ENCODE peak calls at places on chromosomes 6 and 20, in nine cellular contexts. P is NCI-H1694, S is NAMALWA, A is NCI-H460, B is LoVo, H is HEK293T, V is HuH-7, E is ovary, R is endothelial cell of umbilical vein. G is an unnamed sample.

GRCh38 chr6:47153066-47153755 is 111.1 kb upstream of the ADGRF1 start:
- DNase-seq in P (no peak), S (no peak), A (no peak), B (peak), H (no peak), V (no peak), E (no peak), R (no peak), G (no peak)

GRCh38 chr6:168530653-168531071 is 89.7 kb downstream of the SMOC2 start:
- DNase-seq in P (no peak), S (no peak), A (no peak), B (no peak), H (no peak), V (no peak), E (no peak), R (no peak), G (no peak)

GRCh38 chr6:140713495-140713894 is 1339.0 kb upstream of the CITED2 start:
- DNase-seq in P (no peak), S (no peak), A (no peak), B (no peak), H (no peak), V (no peak), E (no peak), R (no peak), G (no peak)

GRCh38 chr6:40472354-40472753 is 114.8 kb downstream of the LRFN2 start:
- DNase-seq in P (no peak), S (no peak), A (no peak), B (no peak), H (no peak), V (no peak), E (no peak), R (no peak), G (no peak)

GRCh38 chr6:168213121-168213524 is 106.5 kb downstream of the DACT2 start:
- DNase-seq in P (no peak), S (no peak), A (no peak), B (no peak), H (no peak), V (no peak), E (no peak), R (no peak), G (no peak)

GRCh38 chr6:13004610-13005009 is 288.0 kb downstream of the PHACTR1 start:
- DNase-seq in P (no peak), S (no peak), A (no peak), B (no peak), H (no peak), V (no peak), E (no peak), R (no peak), G (no peak)

GRCh38 chr6:153790048-153790447 is 249.0 kb upstream of the OPRM1 start:
- DNase-seq in P (no peak), S (peak), A (peak), B (peak), H (peak), V (peak), E (no peak), R (no peak), G (peak)

GRCh38 chr6:80376411-80376810 is 269.9 kb downstream of the BCKDHB start:
- DNase-seq in P (no peak), S (no peak), A (no peak), B (no peak), H (no peak), V (no peak), E (no peak), R (peak), G (no peak)

GRCh38 chr20:37383229-37383989 is 37.5 kb downstream of the SRC start:
- DNase-seq in P (no peak), S (no peak), A (peak), B (no peak), H (no peak), V (no peak), E (no peak), R (peak), G (no peak)